ENCODE peak calls at places on chromosomes 13 and 19, in four cellular contexts. One of them, this sample, is unnamed.

GRCh38 chr13:33285420-33286124 is at the start of gene STARD13:
- DNase-seq in GM12864: no peak
- DNase-seq in psoas muscle: peak
- DNase-seq in kidney epithelial cell: peak
- DNase-seq in this sample: no peak

GRCh38 chr19:46731007-46731501 is 14.1 kb upstream of the PRKD2 start:
- DNase-seq in GM12864: no peak
- DNase-seq in psoas muscle: peak
- DNase-seq in kidney epithelial cell: peak
- DNase-seq in this sample: no peak

GRCh38 chr19:55179570-55180484 is at the start of gene SYT5:
- DNase-seq in GM12864: no peak
- DNase-seq in psoas muscle: no peak
- DNase-seq in kidney epithelial cell: no peak
- DNase-seq in this sample: no peak

GRCh38 chr19:16454519-16454918 is 17.3 kb downstream of the EPS15L1 start:
- DNase-seq in GM12864: no peak
- DNase-seq in psoas muscle: no peak
- DNase-seq in kidney epithelial cell: no peak
- DNase-seq in this sample: no peak

GRCh38 chr19:12111176-12111575 is 29.0 kb downstream of the ZNF20 start:
- DNase-seq in GM12864: no peak
- DNase-seq in psoas muscle: no peak
- DNase-seq in kidney epithelial cell: no peak
- DNase-seq in this sample: no peak

GRCh38 chr19:45423033-45423588 is 606 bp downstream of the ERCC1 start:
- DNase-seq in GM12864: no peak
- DNase-seq in psoas muscle: no peak
- DNase-seq in kidney epithelial cell: no peak
- DNase-seq in this sample: no peak

GRCh38 chr13:111938743-111939142 is 128.2 kb upstream of the SOX1 start:
- DNase-seq in GM12864: no peak
- DNase-seq in psoas muscle: no peak
- DNase-seq in kidney epithelial cell: no peak
- DNase-seq in this sample: no peak

GRCh38 chr19:38072776-38073411 is 151.1 kb downstream of the DPF1 start:
- DNase-seq in GM12864: no peak
- DNase-seq in psoas muscle: no peak
- DNase-seq in kidney epithelial cell: no peak
- DNase-seq in this sample: no peak

GRCh38 chr19:5053661-5054060 is 84.7 kb downstream of the KDM4B start:
- DNase-seq in GM12864: no peak
- DNase-seq in psoas muscle: no peak
- DNase-seq in kidney epithelial cell: no peak
- DNase-seq in this sample: no peak

GRCh38 chr13:28611654-28612131 is 47.2 kb upstream of the POMP start:
- DNase-seq in GM12864: no peak
- DNase-seq in psoas muscle: no peak
- DNase-seq in kidney epithelial cell: no peak
- DNase-seq in this sample: no peak

GRCh38 chr19:48216933-48217332 is 38.8 kb downstream of the CARD8 start:
- DNase-seq in GM12864: no peak
- DNase-seq in psoas muscle: no peak
- DNase-seq in kidney epithelial cell: no peak
- DNase-seq in this sample: no peak

This sample was measured in SIG-M5.